ENCODE peak calls at places on chromosomes 11 and 22, in six cellular contexts. W is M059J, X is GM12891, I is stromal cell of bone marrow, Z is Right ventricle myocardium superior, G is astrocyte of the hippocampus. K is an unnamed sample.

GRCh38 chr11:61969838-61970452 is 2.5 kb upstream of the FTH1 start:
- DNase-seq in W (peak; percentile 77), X (no peak), I (peak; percentile 77), Z (no peak), G (no peak), K (no peak)

GRCh38 chr11:7278314-7278917 is 26.7 kb downstream of the SYT9 start:
- DNase-seq in W (peak; percentile 24), X (no peak), I (peak; percentile 15), Z (no peak), G (peak; percentile 39), K (peak; percentile 10)

GRCh38 chr22:20550057-20550817 is 42.8 kb downstream of the MED15 start:
- DNase-seq in W (no peak), X (no peak), I (no peak), Z (no peak), G (no peak), K (no peak)

GRCh38 chr11:43574949-43575915 is 105.3 kb upstream of the HSD17B12 start:
- DNase-seq in W (peak; percentile 45), X (no peak), I (no peak), Z (no peak), G (peak; percentile 56), K (peak; percentile 63)

GRCh38 chr11:106683435-106683834 is 334.8 kb downstream of the GUCY1A2 start:
- DNase-seq in W (no peak), X (no peak), I (no peak), Z (no peak), G (no peak), K (no peak)

GRCh38 chr11:1346669-1347390 is 37.4 kb upstream of the TOLLIP start:
- DNase-seq in W (no peak), X (no peak), I (no peak), Z (no peak), G (no peak), K (no peak)

GRCh38 chr11:131977854-131978253 is 607.4 kb downstream of the NTM start:
- DNase-seq in W (peak; percentile 84), X (no peak), I (no peak), Z (no peak), G (peak; percentile 79), K (no peak)

GRCh38 chr11:19617830-19618523 is 94.7 kb upstream of the NAV2 start:
- DNase-seq in W (no peak), X (no peak), I (no peak), Z (no peak), G (no peak), K (no peak)

GRCh38 chr22:39917776-39918493 is 17.1 kb downstream of the GRAP2 start:
- DNase-seq in W (no peak), X (no peak), I (peak; percentile 9), Z (no peak), G (no peak), K (no peak)

GRCh38 chr11:108697872-108698473 is 33.1 kb downstream of the DDX10 start:
- DNase-seq in W (peak; percentile 73), X (peak; percentile 29), I (peak; percentile 67), Z (no peak), G (peak; percentile 85), K (peak; percentile 36)

GRCh38 chr11:32434387-32435151 is 770 bp downstream of the WT1 start:
- DNase-seq in W (peak; percentile 52), X (no peak), I (no peak), Z (peak; percentile 70), G (no peak), K (no peak)

K was measured in NCI-H1417.